ENCODE peak calls at places on chromosomes 11 and 22, in eight cellular contexts. Y is psoas muscle, Q is transverse colon, Z is mammary epithelial cell, N is Panc1, A is neural progenitor cell, U is fibroblast of mammary gland, E is AG10803. X is an unnamed sample.

GRCh38 chr11:36684840-36685800 is 87.1 kb upstream of the RAG2 start:
- DNase-seq in Y (no peak), Q (no peak), Z (no peak), N (no peak), A (no peak), U (no peak), E (no peak), X (no peak)

GRCh38 chr11:78907636-78908035 is 333.0 kb upstream of the NARS2 start:
- DNase-seq in Y (no peak), Q (no peak), Z (peak; percentile 50), N (no peak), A (no peak), U (no peak), E (no peak), X (no peak)

GRCh38 chr22:44711701-44712100 is 9.7 kb downstream of the PRR5 start:
- DNase-seq in Y (no peak), Q (no peak), Z (no peak), N (no peak), A (no peak), U (no peak), E (no peak), X (no peak)

GRCh38 chr11:17013548-17014320 is 480 bp downstream of the PLEKHA7 start:
- DNase-seq in Y (peak; percentile 52), Q (peak; percentile 56), Z (no peak), N (no peak), A (peak; percentile 62), U (no peak), E (no peak), X (no peak)

GRCh38 chr11:85965202-85965601 is 103.7 kb downstream of the PICALM start:
- DNase-seq in Y (no peak), Q (no peak), Z (no peak), N (no peak), A (no peak), U (peak; percentile 74), E (peak; percentile 48), X (no peak)

GRCh38 chr11:66081505-66081904 is 11.4 kb downstream of the PACS1 start:
- DNase-seq in Y (no peak), Q (peak; percentile 74), Z (peak; percentile 77), N (no peak), A (no peak), U (no peak), E (no peak), X (peak; percentile 40)

GRCh38 chr11:27025957-27026356 is 14.7 kb upstream of the BBOX1 start:
- DNase-seq in Y (no peak), Q (no peak), Z (no peak), N (no peak), A (no peak), U (no peak), E (no peak), X (no peak)

GRCh38 chr11:95925011-95925410 is 1.1 kb upstream of the MTMR2 start:
- DNase-seq in Y (no peak), Q (no peak), Z (peak; percentile 80), N (no peak), A (peak; percentile 4), U (peak; percentile 22), E (peak; percentile 12), X (peak; percentile 72)

GRCh38 chr22:20553947-20554741 is 46.7 kb downstream of the MED15 start:
- DNase-seq in Y (peak; percentile 58), Q (no peak), Z (no peak), N (no peak), A (no peak), U (no peak), E (no peak), X (no peak)

GRCh38 chr11:2736577-2737225 is 36.9 kb upstream of the KCNQ1OT1 start:
- DNase-seq in Y (no peak), Q (peak; percentile 27), Z (no peak), N (no peak), A (no peak), U (no peak), E (no peak), X (no peak)

GRCh38 chr11:91846664-91847063 is 378.0 kb upstream of the FAT3 start:
- DNase-seq in Y (no peak), Q (no peak), Z (no peak), N (no peak), A (no peak), U (no peak), E (no peak), X (no peak)

GRCh38 chr22:29330753-29331152 is 15.3 kb upstream of the RASL10A start:
- DNase-seq in Y (peak; percentile 87), Q (no peak), Z (no peak), N (no peak), A (no peak), U (peak; percentile 66), E (peak; percentile 46), X (peak; percentile 79)

GRCh38 chr22:39253427-39254070 is 8.8 kb upstream of the PDGFB start:
- DNase-seq in Y (peak; percentile 87), Q (peak; percentile 38), Z (peak; percentile 82), N (peak; percentile 45), A (no peak), U (peak; percentile 84), E (peak; percentile 67), X (peak; percentile 75)

GRCh38 chr22:39255449-39256185 is 10.8 kb upstream of the PDGFB start:
- DNase-seq in Y (peak; percentile 65), Q (no peak), Z (no peak), N (no peak), A (no peak), U (no peak), E (no peak), X (no peak)

GRCh38 chr22:39254122-39254521 is 9.3 kb upstream of the PDGFB start:
- DNase-seq in Y (peak; percentile 80), Q (no peak), Z (no peak), N (no peak), A (no peak), U (no peak), E (no peak), X (no peak)

GRCh38 chr22:39256186-39256552 is 11.4 kb upstream of the PDGFB start:
- DNase-seq in Y (peak; percentile 51), Q (no peak), Z (no peak), N (no peak), A (no peak), U (no peak), E (no peak), X (no peak)

GRCh38 chr22:39254789-39255298 is 10.1 kb upstream of the PDGFB start:
- DNase-seq in Y (peak; percentile 82), Q (no peak), Z (peak; percentile 74), N (no peak), A (no peak), U (peak; percentile 38), E (peak; percentile 51), X (peak; percentile 80)
- H3K4me3 ChIP-seq in Y (peak overlapping the region; percentile 33), Q (no peak overlapping the region), Z (no peak overlapping the region), N (no peak overlapping the region), A (no peak overlapping the region), U (no peak overlapping the region), E (no peak overlapping the region), X (no peak overlapping the region)

DNA sequence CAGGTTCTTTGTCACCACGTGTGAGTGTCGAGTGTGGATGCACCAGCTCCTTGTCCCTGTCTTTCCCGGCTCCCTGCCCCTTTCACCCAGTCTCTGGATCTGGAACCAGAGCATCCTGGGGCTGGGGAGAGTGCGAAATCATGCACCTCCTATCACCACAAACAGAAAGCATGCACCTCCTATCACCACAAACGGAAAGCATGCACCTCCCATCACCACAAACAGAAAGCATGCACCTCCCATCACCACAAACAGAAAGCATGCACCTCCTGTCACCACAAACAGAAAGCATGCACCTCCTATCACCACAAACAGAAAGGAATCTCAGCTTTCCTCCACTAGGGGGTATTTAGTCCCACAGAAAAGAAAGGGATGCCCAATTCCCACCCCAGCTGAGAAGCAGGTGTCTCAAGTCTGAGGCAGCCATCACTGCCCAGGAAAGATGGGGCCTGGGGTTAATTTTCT is 5.9 kb upstream of the GLB1L3 start:
- DNase-seq in Y (no peak), Q (no peak), Z (no peak), N (no peak), A (peak; percentile 52), U (no peak), E (peak; percentile 16), X (no peak)
- TF ChIP-seq CTCF in Y (no peak), Q (no peak), Z (peak; percentile 11), N (peak; percentile 35), A (peak; percentile 47), U (no peak), E (peak; percentile 31), X (peak; percentile 7)

DNA sequence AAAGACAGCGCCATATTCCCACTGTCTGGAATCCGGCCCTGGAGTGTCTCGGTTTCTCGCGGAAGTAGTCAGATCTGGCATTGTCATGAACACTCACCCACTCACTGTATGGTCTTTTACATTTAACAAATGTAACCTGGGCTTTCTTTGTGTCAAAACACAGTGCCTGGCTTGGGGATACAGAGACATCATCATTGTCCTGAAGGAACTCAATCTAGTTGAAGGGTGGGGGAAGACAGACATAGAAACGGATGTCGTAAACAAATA is 1.3 kb upstream of the NECTIN1 start:
- DNase-seq in Y (no peak), Q (no peak), Z (no peak), N (no peak), A (no peak), U (no peak), E (no peak), X (no peak)
- H3K4me3 ChIP-seq in Y (peak overlapping the region; percentile 86), Q (no peak overlapping the region), Z (peak overlapping the region; percentile 65), N (peak overlapping the region; percentile 65), A (peak overlapping the region; percentile 99), U (no peak overlapping the region), E (peak overlapping the region; percentile 67), X (no peak overlapping the region)

GRCh38 chr11:116171271-116172140 is 601.3 kb downstream of the BUD13 start:
- DNase-seq in Y (no peak), Q (no peak), Z (no peak), N (no peak), A (no peak), U (no peak), E (no peak), X (no peak)

GRCh38 chr11:116169776-116170175 is 603.0 kb downstream of the BUD13 start:
- DNase-seq in Y (no peak), Q (no peak), Z (no peak), N (no peak), A (no peak), U (no peak), E (no peak), X (no peak)

GRCh38 chr11:116172156-116172555 is 600.6 kb downstream of the BUD13 start:
- DNase-seq in Y (no peak), Q (no peak), Z (no peak), N (no peak), A (no peak), U (no peak), E (no peak), X (no peak)

GRCh38 chr11:116168459-116168787 is 604.4 kb downstream of the BUD13 start:
- DNase-seq in Y (no peak), Q (no peak), Z (no peak), N (no peak), A (no peak), U (no peak), E (no peak), X (no peak)

GRCh38 chr11:116170526-116171120 is 602.2 kb downstream of the BUD13 start:
- DNase-seq in Y (no peak), Q (peak; percentile 25), Z (no peak), N (no peak), A (no peak), U (no peak), E (no peak), X (no peak)
- TF ChIP-seq CTCF in Y (no peak), Q (no peak), Z (peak; percentile 4), N (peak; percentile 64), A (peak; percentile 47), U (no peak), E (no peak), X (no peak)

X was measured in cardiac fibroblast.